ENCODE peak calls at places on chromosome 18, in seven cellular contexts. W, M, B, T, I, L and X are unnamed samples.

GRCh38 chr18:7177131-7177744 is 53.7 kb upstream of the LRRC30 start:
- DNase-seq in M (peak), T (no peak), I (peak), B (peak), W (no peak), L (peak), X (peak)

GRCh38 chr18:60358516-60358915 is 14.1 kb downstream of the MC4R start:
- DNase-seq in B (no peak), I (no peak), L (no peak), T (no peak), W (no peak), M (peak), X (peak)

GRCh38 chr18:57864615-57865121 is 61.6 kb upstream of the ATP8B1 start:
- DNase-seq in L (no peak), T (no peak), W (no peak), I (no peak), B (no peak), M (peak), X (peak)

GRCh38 chr18:75211721-75212625 is 1.4 kb downstream of the TSHZ1 start:
- DNase-seq in L (peak), T (no peak), I (no peak), B (no peak), M (no peak), W (peak), X (peak)

GRCh38 chr18:26656944-26657536 is 108.7 kb upstream of the KCTD1 start:
- DNase-seq in W (peak), I (no peak), T (no peak), L (peak), B (no peak), M (peak), X (peak)

GRCh38 chr18:69996951-69997798 is 49.5 kb upstream of the CD226 start:
- DNase-seq in B (peak), M (no peak), I (no peak), L (no peak), W (no peak), T (no peak), X (no peak)

GRCh38 chr18:31356025-31356424 is 20.6 kb upstream of the DSG4 start:
- DNase-seq in T (no peak), B (no peak), L (no peak), M (no peak), I (no peak), W (no peak), X (no peak)

GRCh38 chr18:27007880-27008279 is 142.4 kb upstream of the AQP4 start:
- DNase-seq in W (no peak), L (no peak), I (no peak), M (no peak), B (no peak), T (no peak), X (no peak)

GRCh38 chr18:3221496-3221895 is 1.7 kb upstream of the MYOM1 start:
- DNase-seq in I (no peak), L (no peak), W (no peak), T (no peak), M (no peak), B (no peak), X (no peak)

GRCh38 chr18:79738565-79739439 is 58.9 kb upstream of the KCNG2 start:
- DNase-seq in L (no peak), I (no peak), T (no peak), W (no peak), B (no peak), M (no peak), X (no peak)

GRCh38 chr18:136433-136832 is 21.9 kb upstream of the USP14 start:
- DNase-seq in B (no peak), T (no peak), I (no peak), M (no peak), W (no peak), L (peak), X (no peak)

GRCh38 chr18:32093106-32093511 is 1.4 kb downstream of the RNF138 start:
- DNase-seq in M (peak), L (peak), W (peak), T (peak), I (no peak), B (no peak), X (peak)